ENCODE peak calls at places on chromosomes 11 and 22, in seven cellular contexts. K is dermis blood vessel endothelial cell; L is SHP77; G is iPS-NIHi11; F is GM12865; H is stimulated activated naive CD4-positive, alpha-beta T cell; W is left colon. R is an unnamed sample.

GRCh38 chr11:111097191-111097590 is 148.3 kb upstream of the POU2AF2 start:
- DNase-seq in L (no peak), G (peak), H (no peak), K (no peak), W (no peak), F (no peak), R (no peak)

GRCh38 chr11:1919428-1920127 is at the start of gene TNNT3:
- DNase-seq in W (no peak), F (no peak), K (no peak), G (peak), L (no peak), H (no peak), R (peak)

GRCh38 chr11:36157151-36157519 is 132.1 kb downstream of the COMMD9 start:
- DNase-seq in W (no peak), F (no peak), L (no peak), H (no peak), K (no peak), G (no peak), R (no peak)

GRCh38 chr11:1437500-1437899 is 47.8 kb downstream of the BRSK2 start:
- DNase-seq in G (no peak), W (no peak), H (no peak), K (no peak), F (no peak), L (no peak), R (no peak)

GRCh38 chr11:121444508-121444907 is 7.6 kb upstream of the SORL1 start:
- DNase-seq in G (no peak), W (no peak), K (no peak), F (no peak), L (no peak), H (no peak), R (no peak)

GRCh38 chr11:79543101-79543500 is 102.3 kb upstream of the TENM4 start:
- DNase-seq in W (no peak), G (no peak), F (no peak), L (no peak), K (no peak), H (no peak), R (no peak)

GRCh38 chr11:69909561-69910518 is 90.6 kb upstream of the FGF3 start:
- DNase-seq in K (peak), F (peak), W (peak), H (no peak), L (peak), G (peak), R (peak)

GRCh38 chr11:8025123-8025522 is 38.0 kb downstream of the EIF3F start:
- DNase-seq in L (no peak), G (no peak), W (no peak), K (no peak), H (no peak), F (no peak), R (no peak)

GRCh38 chr11:69040581-69041260 is 8.0 kb upstream of the TPCN2 start:
- DNase-seq in K (no peak), W (no peak), G (no peak), F (no peak), L (no peak), H (no peak), R (no peak)

GRCh38 chr11:20048246-20048645 is 112.0 kb downstream of the DBX1 start:
- DNase-seq in H (no peak), K (no peak), F (no peak), W (no peak), L (no peak), G (no peak), R (no peak)

GRCh38 chr22:44620129-44620840 is 81.7 kb upstream of the PRR5 start:
- DNase-seq in K (peak), H (peak), W (peak), F (peak), L (peak), G (peak), R (peak)

GRCh38 chr11:18720811-18721575 is 5.0 kb downstream of the IGSF22 start:
- DNase-seq in H (peak), K (peak), G (peak), L (no peak), F (peak), W (peak), R (peak)

GRCh38 chr11:22583963-22584492 is 41.6 kb downstream of the FANCF start:
- DNase-seq in H (no peak), L (no peak), G (no peak), W (no peak), F (no peak), K (no peak), R (no peak)

GRCh38 chr11:74990941-74991340 is 2.2 kb downstream of the NEU3 start:
- DNase-seq in F (no peak), K (no peak), G (no peak), H (no peak), L (no peak), W (no peak), R (no peak)

GRCh38 chr11:72971611-72972010 is 157.4 kb downstream of the ATG16L2 start:
- DNase-seq in L (no peak), G (no peak), F (no peak), H (no peak), K (no peak), W (no peak), R (no peak)

GRCh38 chr11:65417702-65418430 is 4.7 kb upstream of the NEAT1 start:
- DNase-seq in H (peak), K (peak), F (peak), L (no peak), G (no peak), W (peak), R (peak)

GRCh38 chr22:27401321-27401720 is 400.2 kb downstream of the MN1 start:
- DNase-seq in G (no peak), L (no peak), F (no peak), H (no peak), W (no peak), K (no peak), R (no peak)

GRCh38 chr11:15770798-15771414 is 585.4 kb downstream of the SOX6 start:
- DNase-seq in K (peak), H (no peak), G (peak), W (no peak), L (no peak), F (peak), R (no peak)

GRCh38 chr11:34345991-34346480 is 11.8 kb downstream of the ABTB2 start:
- DNase-seq in G (no peak), F (no peak), L (peak), H (no peak), W (no peak), K (no peak), R (no peak)

GRCh38 chr11:2653930-2654739 is 45.7 kb downstream of the KCNQ1OT1 start:
- DNase-seq in W (no peak), G (peak), F (no peak), L (no peak), K (no peak), H (no peak), R (peak)

GRCh38 chr11:3226846-3227567 is 5.2 kb downstream of the MRGPRE start:
- DNase-seq in G (no peak), F (no peak), W (no peak), H (no peak), L (no peak), K (no peak), R (no peak)

GRCh38 chr11:128171496-128171895 is 415.9 kb downstream of the ETS1 start:
- DNase-seq in F (no peak), L (no peak), W (no peak), G (no peak), K (peak), H (no peak), R (no peak)

GRCh38 chr11:34633990-34634725 is 13.3 kb downstream of the EHF start:
- DNase-seq in F (peak), L (no peak), G (no peak), K (no peak), W (no peak), H (no peak), R (peak)

GRCh38 chr22:37172266-37173245 is 15.5 kb downstream of the C1QTNF6 start:
- DNase-seq in F (no peak), G (no peak), H (no peak), K (no peak), W (peak), L (no peak), R (no peak)

GRCh38 chr22:49422668-49423067 is 405.0 kb downstream of the BRD1 start:
- DNase-seq in L (no peak), W (no peak), G (no peak), H (no peak), K (no peak), F (no peak), R (no peak)

GRCh38 chr11:47216141-47216798 is 1.5 kb downstream of the DDB2 start:
- DNase-seq in W (peak), L (peak), G (no peak), F (peak), H (no peak), K (peak), R (peak)

GRCh38 chr11:58787903-58788302 is 56.2 kb upstream of the GLYAT start:
- DNase-seq in G (no peak), L (no peak), H (no peak), W (no peak), F (no peak), K (no peak), R (no peak)

GRCh38 chr11:70586261-70587094 is 188.1 kb downstream of the CTTN start:
- DNase-seq in L (no peak), F (no peak), H (no peak), W (peak), G (no peak), K (no peak), R (no peak)

GRCh38 chr11:446886-447285 is 3.2 kb upstream of the PTDSS2 start:
- DNase-seq in G (no peak), W (peak), H (no peak), F (no peak), L (peak), K (no peak), R (no peak)

GRCh38 chr11:44860346-44860745 is 90.3 kb downstream of the TP53I11 start:
- DNase-seq in L (no peak), G (no peak), K (no peak), F (no peak), H (no peak), W (no peak), R (no peak)

GRCh38 chr22:30386608-30386959 is 627 bp downstream of the RNF215 start:
- DNase-seq in L (no peak), K (no peak), F (no peak), G (no peak), H (no peak), W (peak), R (no peak)

GRCh38 chr11:106691807-106692365 is 326.4 kb downstream of the GUCY1A2 start:
- DNase-seq in H (no peak), F (no peak), L (no peak), K (no peak), G (no peak), W (no peak), R (no peak)